ENCODE peak calls at places on chromosomes 7 and 10, in eight cellular contexts. I is fibroblast of the aortic adventitia, T is heart right ventricle, G is pancreas, U is left lung, K is esophagus muscularis mucosa, Q is fibroblast of mammary gland, Y is HCT116. H is an unnamed sample.

GRCh38 chr7:111735661-111736323 is 173.5 kb upstream of the IMMP2L start:
- DNase-seq in I (peak; percentile 87), T (peak; percentile 70), G (peak; percentile 25), U (no peak), K (no peak), Q (peak; percentile 80), Y (peak; percentile 52), H (no peak)

GRCh38 chr10:46540412-46541016 is 15.9 kb downstream of the GPRIN2 start:
- DNase-seq in I (no peak), T (no peak), G (no peak), U (peak; percentile 31), K (no peak), Q (no peak), Y (no peak), H (no peak)

GRCh38 chr7:151080091-151080521 is 503 bp downstream of the FASTK start:
- DNase-seq in I (no peak), T (no peak), G (no peak), U (no peak), K (no peak), Q (peak; percentile 43), Y (no peak), H (peak; percentile 23)

GRCh38 chr7:47502240-47502877 is 79.6 kb downstream of the TNS3 start:
- DNase-seq in I (no peak), T (no peak), G (no peak), U (no peak), K (no peak), Q (no peak), Y (no peak), H (no peak)

GRCh38 chr10:73263948-73264347 is 11.5 kb upstream of the MRPS16 start:
- DNase-seq in I (peak; percentile 50), T (no peak), G (no peak), U (no peak), K (no peak), Q (peak; percentile 55), Y (no peak), H (no peak)

GRCh38 chr10:6212266-6212640 is 9.5 kb downstream of the PFKFB3 start:
- DNase-seq in I (no peak), T (no peak), G (no peak), U (no peak), K (no peak), Q (no peak), Y (no peak), H (no peak)

GRCh38 chr7:6489612-6490011 is 41.9 kb upstream of the DAGLB start:
- DNase-seq in I (no peak), T (no peak), G (no peak), U (no peak), K (no peak), Q (no peak), Y (peak; percentile 16), H (no peak)

GRCh38 chr7:157990226-157990877 is 597.3 kb downstream of the PTPRN2 start:
- DNase-seq in I (no peak), T (no peak), G (no peak), U (no peak), K (no peak), Q (no peak), Y (no peak), H (no peak)

GRCh38 chr10:89625041-89625765 is 19.8 kb downstream of the PANK1 start:
- DNase-seq in I (no peak), T (no peak), G (no peak), U (no peak), K (no peak), Q (peak; percentile 27), Y (no peak), H (no peak)

GRCh38 chr10:21247592-21247991 is 277.9 kb downstream of the SKIDA1 start:
- DNase-seq in I (no peak), T (no peak), G (no peak), U (no peak), K (no peak), Q (no peak), Y (no peak), H (no peak)

GRCh38 chr10:11140963-11141362 is 123.3 kb downstream of the CELF2 start:
- DNase-seq in I (no peak), T (no peak), G (no peak), U (no peak), K (no peak), Q (no peak), Y (no peak), H (no peak)

GRCh38 chr7:102045681-102046372 is 228.4 kb downstream of the CUX1 start:
- DNase-seq in I (no peak), T (no peak), G (no peak), U (no peak), K (no peak), Q (no peak), Y (no peak), H (no peak)
- H3K4me3 ChIP-seq in I (peak overlapping the region; percentile 37), T (peak overlapping the region; percentile 33), G (no peak overlapping the region), U (no peak overlapping the region), K (peak overlapping the region; percentile 41), Q (no peak overlapping the region), Y (peak overlapping the region; percentile 40), H (peak overlapping the region; percentile 52)

GRCh38 chr7:835491-836401 is 3.5 kb downstream of the SUN1 start:
- DNase-seq in I (no peak), T (no peak), G (no peak), U (peak; percentile 61), K (no peak), Q (peak; percentile 16), Y (no peak), H (no peak)

GRCh38 chr7:834277-834676 is 2.0 kb downstream of the SUN1 start:
- DNase-seq in I (no peak), T (no peak), G (no peak), U (peak; percentile 65), K (no peak), Q (no peak), Y (no peak), H (no peak)

GRCh38 chr7:835021-835420 is 2.7 kb downstream of the SUN1 start:
- DNase-seq in I (no peak), T (no peak), G (no peak), U (peak; percentile 71), K (no peak), Q (no peak), Y (no peak), H (no peak)

GRCh38 chr7:837001-837400 is 4.7 kb downstream of the SUN1 start:
- DNase-seq in I (no peak), T (no peak), G (no peak), U (peak; percentile 49), K (no peak), Q (no peak), Y (no peak), H (peak; percentile 34)

GRCh38 chr7:836429-836828 is 4.2 kb downstream of the SUN1 start:
- DNase-seq in I (peak; percentile 62), T (no peak), G (no peak), U (peak; percentile 3), K (no peak), Q (peak; percentile 71), Y (peak; percentile 27), H (no peak)
- TF ChIP-seq CTCF in I (peak; percentile 68), T (peak; percentile 46), G (no peak), U (peak; percentile 11), K (peak; percentile 74), Q (peak; percentile 67), Y (peak; percentile 72), H (peak; percentile 63)

GRCh38 chr10:32955299-32955772 is 2.7 kb downstream of the ITGB1 start:
- DNase-seq in I (no peak), T (no peak), G (no peak), U (no peak), K (no peak), Q (no peak), Y (no peak), H (no peak)

GRCh38 chr10:32954545-32955298 is 3.3 kb downstream of the ITGB1 start:
- DNase-seq in I (no peak), T (no peak), G (no peak), U (no peak), K (no peak), Q (no peak), Y (no peak), H (no peak)

GRCh38 chr10:32952541-32953276 is 5.3 kb downstream of the ITGB1 start:
- DNase-seq in I (no peak), T (no peak), G (no peak), U (no peak), K (no peak), Q (no peak), Y (no peak), H (no peak)

GRCh38 chr10:32953277-32953927 is 4.6 kb downstream of the ITGB1 start:
- DNase-seq in I (no peak), T (no peak), G (no peak), U (no peak), K (no peak), Q (peak; percentile 62), Y (no peak), H (peak; percentile 18)

DNA sequence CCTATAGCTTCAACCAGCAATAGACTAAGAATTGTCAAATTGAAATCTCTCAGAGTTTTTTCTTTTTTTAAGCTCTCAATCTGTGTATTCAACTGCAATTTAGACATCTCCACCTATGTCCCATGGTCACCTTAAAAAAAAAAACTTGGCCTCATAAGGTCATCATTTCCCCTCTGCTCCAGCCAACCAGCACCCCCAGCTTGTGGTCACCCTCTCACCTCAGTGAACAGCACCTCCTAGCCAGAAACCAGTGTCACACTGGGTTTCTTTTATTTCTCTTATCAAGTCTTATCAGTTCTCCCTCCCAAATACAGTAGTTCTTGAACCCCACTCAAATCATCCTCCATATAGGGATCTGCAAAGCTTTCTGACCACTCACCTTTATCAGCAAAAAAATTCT is 4.0 kb downstream of the ITGB1 start:
- DNase-seq in I (no peak), T (no peak), G (no peak), U (no peak), K (no peak), Q (no peak), Y (no peak), H (no peak)
- H3K4me3 ChIP-seq in I (peak overlapping the region; percentile 81), T (no peak overlapping the region), G (no peak overlapping the region), U (no peak overlapping the region), K (peak overlapping the region; percentile 100), Q (peak overlapping the region; percentile 81), Y (no peak overlapping the region), H (peak overlapping the region; percentile 97)

GRCh38 chr10:70894416-70894815 is 6.1 kb upstream of the PCBD1 start:
- DNase-seq in I (no peak), T (no peak), G (no peak), U (no peak), K (no peak), Q (no peak), Y (no peak), H (no peak)

GRCh38 chr10:70899096-70899495 is 10.7 kb upstream of the PCBD1 start:
- DNase-seq in I (no peak), T (no peak), G (no peak), U (no peak), K (no peak), Q (no peak), Y (no peak), H (no peak)

GRCh38 chr10:70893227-70894006 is 5.1 kb upstream of the PCBD1 start:
- DNase-seq in I (no peak), T (no peak), G (no peak), U (no peak), K (no peak), Q (no peak), Y (no peak), H (no peak)

GRCh38 chr10:70898687-70899086 is 10.3 kb upstream of the PCBD1 start:
- DNase-seq in I (no peak), T (no peak), G (no peak), U (no peak), K (no peak), Q (no peak), Y (no peak), H (no peak)

DNA sequence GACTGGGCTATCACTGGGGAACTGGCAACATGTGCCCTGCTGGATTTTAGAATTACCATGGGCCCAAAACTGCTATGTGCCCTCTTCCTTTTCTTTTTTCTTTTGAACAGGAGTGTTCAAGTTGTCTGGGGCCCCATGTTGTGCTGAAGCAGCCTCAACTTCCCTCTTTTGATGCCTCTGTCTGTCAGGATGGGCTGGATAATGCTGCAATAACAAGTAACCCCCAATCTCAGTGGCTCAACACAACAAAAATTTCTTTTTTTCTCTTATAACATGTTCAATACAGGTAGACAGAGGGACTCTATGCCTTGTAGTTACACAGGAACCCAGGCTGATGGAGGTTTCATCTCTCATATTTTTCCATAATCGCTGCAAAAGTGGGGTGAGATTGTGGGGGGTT is 8.2 kb upstream of the PCBD1 start:
- DNase-seq in I (no peak), T (no peak), G (no peak), U (no peak), K (no peak), Q (no peak), Y (no peak), H (no peak)
- TF ChIP-seq CTCF in I (no peak), T (no peak), G (no peak), U (no peak), K (no peak), Q (no peak), Y (no peak), H (no peak)

H was measured in left ventricle myocardium inferior.